ENCODE peak calls at places on chromosomes 6 and 20, in four cellular contexts. K, J, A and V are unnamed samples.

GRCh38 chr6:87210979-87211378 is 55.6 kb downstream of the ZNF292 start:
- DNase-seq in K (no peak), J (no peak), A (no peak), V (no peak)

GRCh38 chr20:63128367-63128766 is 87.6 kb downstream of the YTHDF1 start:
- DNase-seq in K (no peak), J (no peak), A (no peak), V (peak; percentile 77)

GRCh38 chr20:52748235-52748950 is 223.8 kb upstream of the TSHZ2 start:
- DNase-seq in K (no peak), J (no peak), A (no peak), V (no peak)

GRCh38 chr20:50957276-50957675 is 1.1 kb downstream of the DPM1 start:
- DNase-seq in K (no peak), J (no peak), A (no peak), V (no peak)

GRCh38 chr20:46914789-46915359 is 20.2 kb downstream of the EYA2 start:
- DNase-seq in K (no peak), J (no peak), A (no peak), V (peak; percentile 90)

GRCh38 chr6:165770430-165771082 is 107.5 kb upstream of the PDE10A start:
- DNase-seq in K (no peak), J (no peak), A (no peak), V (no peak)

GRCh38 chr6:147503587-147503986 is 4.9 kb upstream of the SAMD5 start:
- DNase-seq in K (no peak), J (no peak), A (no peak), V (peak; percentile 25)

GRCh38 chr6:10347561-10348327 is 67.1 kb downstream of the TFAP2A start:
- DNase-seq in K (peak; percentile 99), J (no peak), A (peak; percentile 88), V (no peak)

GRCh38 chr6:143514996-143515760 is 3.7 kb upstream of the FUCA2 start:
- DNase-seq in K (no peak), J (no peak), A (peak; percentile 7), V (no peak)

GRCh38 chr6:3585320-3585935 is 128.6 kb upstream of the SLC22A23 start:
- DNase-seq in K (peak; percentile 86), J (no peak), A (peak; percentile 88), V (no peak)

GRCh38 chr20:20568604-20569205 is 143.7 kb downstream of the RALGAPA2 start:
- DNase-seq in K (no peak), J (no peak), A (peak; percentile 31), V (no peak)

GRCh38 chr6:28161410-28162079 is 19.9 kb downstream of the ZKSCAN8 start:
- DNase-seq in K (peak; percentile 60), J (no peak), A (peak; percentile 75), V (peak; percentile 84)

GRCh38 chr6:109349419-109349987 is 32.8 kb downstream of the CD164 start:
- DNase-seq in K (peak; percentile 30), J (peak; percentile 18), A (peak; percentile 50), V (peak; percentile 86)

GRCh38 chr6:40299666-40300065 is 287.5 kb downstream of the LRFN2 start:
- DNase-seq in K (no peak), J (no peak), A (no peak), V (no peak)

GRCh38 chr6:27332692-27333641 is 20.9 kb upstream of the POM121L2 start:
- DNase-seq in K (peak; percentile 76), J (no peak), A (peak; percentile 78), V (peak; percentile 38)

GRCh38 chr6:138765896-138766487 is 7.6 kb upstream of the CCDC28A start:
- DNase-seq in K (peak; percentile 20), J (no peak), A (peak; percentile 26), V (peak; percentile 14)

GRCh38 chr6:22765015-22765414 is 195.6 kb downstream of the HDGFL1 start:
- DNase-seq in K (peak; percentile 36), J (no peak), A (peak; percentile 6), V (peak; percentile 14)

GRCh38 chr6:170053966-170054661 is 236.8 kb downstream of the DLL1 start:
- DNase-seq in K (no peak), J (no peak), A (no peak), V (peak; percentile 79)

GRCh38 chr20:45589725-45590124 is 10.6 kb upstream of the WFDC8 start:
- DNase-seq in K (no peak), J (no peak), A (no peak), V (no peak)

GRCh38 chr6:21115111-21115510 is 478.4 kb upstream of the SOX4 start:
- DNase-seq in K (no peak), J (no peak), A (no peak), V (peak; percentile 47)

GRCh38 chr20:9147553-9148024 is 78.7 kb downstream of the PLCB4 start:
- DNase-seq in K (peak; percentile 9), J (no peak), A (peak; percentile 77), V (peak; percentile 72)

GRCh38 chr6:134984821-134985220 is 34.9 kb upstream of the ALDH8A1 start:
- DNase-seq in K (peak; percentile 17), J (peak; percentile 27), A (peak; percentile 12), V (no peak)

GRCh38 chr20:58706150-58706892 is 13.7 kb downstream of the NPEPL1 start:
- DNase-seq in K (no peak), J (no peak), A (no peak), V (peak; percentile 56)

GRCh38 chr6:159701413-159701999 is 8.5 kb upstream of the SOD2 start:
- DNase-seq in K (peak; percentile 94), J (no peak), A (peak; percentile 93), V (peak; percentile 94)